ENCODE peak calls at places on chromosomes 13 and 19, in four cellular contexts. F, R, T and V are unnamed samples.

GRCh38 chr19:29927944-29928669 is 13.9 kb upstream of the URI1 start:
- DNase-seq in T (peak; percentile 58), R (peak; percentile 46), F (peak; percentile 20), V (peak; percentile 19)

GRCh38 chr19:12720851-12721655 is 2.7 kb downstream of the TNPO2 start:
- DNase-seq in R (no peak), F (peak; percentile 54), T (no peak), V (peak; percentile 26)

GRCh38 chr19:41426952-41427646 is at the start of gene B3GNT8:
- DNase-seq in T (peak; percentile 59), F (peak; percentile 94), R (no peak), V (peak; percentile 89)

GRCh38 chr19:18219911-18220631 is 6.2 kb downstream of the PDE4C start:
- DNase-seq in T (no peak), R (no peak), F (no peak), V (no peak)

GRCh38 chr13:44768233-44768632 is 192.1 kb upstream of the TSC22D1 start:
- DNase-seq in F (no peak), R (peak; percentile 28), T (no peak), V (no peak)

GRCh38 chr19:2083174-2083854 is 12.8 kb downstream of the MOB3A start:
- DNase-seq in T (no peak), R (no peak), F (no peak), V (no peak)

GRCh38 chr13:80054806-80055205 is 286.1 kb downstream of the SPRY2 start:
- DNase-seq in R (no peak), T (no peak), F (no peak), V (no peak)

GRCh38 chr19:1747285-1748114 is 5.8 kb upstream of the ONECUT3 start:
- DNase-seq in T (peak; percentile 66), F (peak; percentile 91), R (no peak), V (peak; percentile 70)

GRCh38 chr13:96992633-96993032 is 1.6 kb downstream of the OXGR1 start:
- DNase-seq in F (no peak), R (no peak), T (no peak), V (no peak)

GRCh38 chr19:19034204-19034624 is 811 bp downstream of the ARMC6 start:
- DNase-seq in T (peak; percentile 81), R (peak; percentile 51), F (peak; percentile 84), V (peak; percentile 66)

GRCh38 chr13:33303885-33304284 is 18.3 kb upstream of the STARD13 start:
- DNase-seq in F (no peak), T (no peak), R (no peak), V (no peak)

GRCh38 chr19:43639507-43640423 is at the start of gene CADM4:
- DNase-seq in F (peak; percentile 89), T (no peak), R (no peak), V (peak; percentile 38)

GRCh38 chr13:97165527-97166425 is 56.4 kb upstream of the MBNL2 start:
- DNase-seq in F (no peak), R (no peak), T (peak; percentile 68), V (no peak)

GRCh38 chr13:108120332-108120731 is 95.0 kb downstream of the LIG4 start:
- DNase-seq in R (no peak), F (no peak), T (no peak), V (peak; percentile 24)

GRCh38 chr19:42683917-42684513 is 56.3 kb downstream of the PSG3 start:
- DNase-seq in F (peak; percentile 48), R (no peak), T (peak; percentile 5), V (peak; percentile 23)

GRCh38 chr13:112638157-112638750 is 50.3 kb upstream of the TUBGCP3 start:
- DNase-seq in F (no peak), R (no peak), T (no peak), V (no peak)

GRCh38 chr19:42086770-42087550 is 11.0 kb downstream of the ZNF574 start:
- DNase-seq in T (no peak), F (peak; percentile 57), R (no peak), V (no peak)

GRCh38 chr13:76904507-76904906 is 18.3 kb upstream of the KCTD12 start:
- DNase-seq in R (no peak), T (no peak), F (no peak), V (no peak)

GRCh38 chr13:113730831-113731191 is 28.2 kb upstream of the TMEM255B start:
- DNase-seq in T (no peak), F (no peak), R (no peak), V (no peak)

GRCh38 chr13:105462981-105463380 is 1072.5 kb downstream of the EFNB2 start:
- DNase-seq in R (no peak), F (no peak), T (no peak), V (no peak)

GRCh38 chr19:6014551-6015135 is 36.7 kb upstream of the RANBP3 start:
- DNase-seq in R (no peak), F (no peak), T (no peak), V (no peak)
- TF ChIP-seq TCF7 in R (no peak), F (no peak), T (no peak), V (no peak)

GRCh38 chr13:83498486-83499190 is 383.6 kb downstream of the SLITRK1 start:
- DNase-seq in R (no peak), F (no peak), T (no peak), V (no peak)
- TF ChIP-seq MAX in R (no peak), F (no peak), T (no peak), V (no peak)

GRCh38 chr13:20519887-20520286 is 5.8 kb downstream of the CRYL1 start:
- DNase-seq in T (no peak), F (no peak), R (no peak), V (no peak)

GRCh38 chr13:20512042-20512683 is 13.5 kb downstream of the CRYL1 start:
- DNase-seq in T (no peak), R (no peak), F (no peak), V (peak; percentile 64)

GRCh38 chr13:20518652-20519051 is 7.0 kb downstream of the CRYL1 start:
- DNase-seq in F (no peak), T (no peak), R (no peak), V (no peak)

DNA sequence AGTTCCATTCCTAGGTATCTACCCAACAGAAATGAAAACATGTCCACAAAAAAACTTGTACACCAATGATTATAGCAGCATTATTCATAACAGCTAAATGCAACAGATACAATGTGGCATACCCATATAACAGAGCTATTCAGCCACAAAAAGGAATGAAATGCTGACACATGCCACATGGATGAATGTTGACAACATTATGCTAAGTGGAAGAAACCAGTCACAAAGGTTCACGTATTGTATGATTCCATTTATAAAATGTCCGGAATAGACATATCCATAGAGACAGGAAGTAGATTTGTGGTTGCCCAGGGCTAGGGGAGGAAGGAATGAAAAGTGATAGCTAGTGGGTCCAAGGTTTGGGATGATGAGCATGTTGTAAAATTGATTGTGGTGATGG is 10.8 kb downstream of the CRYL1 start:
- DNase-seq in F (no peak), R (no peak), T (no peak), V (no peak)
- TF ChIP-seq TCF7 in F (no peak), R (no peak), T (no peak), V (no peak)

GRCh38 chr19:40141546-40141945 is 49.7 kb upstream of the MAP3K10 start:
- DNase-seq in R (no peak), F (no peak), T (no peak), V (no peak)
- TF ChIP-seq MAX in R (no peak), F (no peak), T (no peak), V (no peak)

DNA sequence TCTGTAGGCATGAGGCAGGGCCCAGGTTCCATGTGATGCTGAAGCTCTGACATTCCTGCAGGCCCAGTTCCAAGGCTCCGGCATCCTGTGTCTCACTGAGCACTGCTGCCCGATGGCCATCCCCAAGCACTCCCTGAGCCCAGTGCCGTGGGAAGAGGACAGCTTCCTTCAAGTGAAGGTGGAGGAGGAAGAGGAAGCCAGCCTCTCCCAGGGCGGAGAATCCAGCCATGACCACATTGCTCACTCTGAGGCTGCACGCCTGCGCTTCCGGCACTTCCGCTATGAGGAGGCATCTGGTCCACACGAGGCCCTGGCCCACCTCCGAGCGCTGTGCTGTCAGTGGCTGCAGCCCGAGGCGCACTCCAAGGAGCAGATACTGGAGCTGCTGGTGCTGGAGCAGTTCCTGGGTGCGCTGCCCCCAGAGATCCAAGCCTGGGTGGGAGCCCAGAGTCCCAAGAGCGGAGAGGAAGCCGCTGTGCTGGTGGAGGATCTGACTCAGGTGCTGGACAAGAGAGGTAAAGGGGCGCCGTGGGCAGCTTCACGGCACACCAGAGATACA is 8.0 kb downstream of the ZSCAN22 start:
- DNase-seq in R (no peak), F (no peak), T (no peak), V (no peak)
- TF ChIP-seq TCF7 in R (no peak), F (no peak), T (no peak), V (no peak)

DNA sequence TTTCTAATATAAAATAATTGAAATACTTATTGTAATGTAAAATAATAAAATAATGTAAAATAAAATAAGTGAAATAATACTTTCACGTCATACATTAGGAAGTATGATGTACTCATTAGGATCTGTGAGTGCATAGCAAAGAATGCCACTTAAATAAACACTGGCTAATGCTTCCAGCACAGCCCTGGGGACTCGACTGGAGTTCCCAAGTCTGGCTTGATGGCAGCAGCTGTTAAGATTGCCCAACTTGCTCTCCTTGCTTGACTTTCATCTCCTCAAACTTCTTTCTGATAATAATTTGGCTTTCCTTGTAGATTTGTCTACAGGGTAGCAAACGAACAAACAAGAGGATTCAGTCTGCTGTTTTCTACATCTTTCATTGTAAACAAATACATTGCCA is 191.9 kb downstream of the COG6 start:
- DNase-seq in T (no peak), R (no peak), F (no peak), V (no peak)
- TF ChIP-seq MAX in T (no peak), R (no peak), F (no peak), V (no peak)

GRCh38 chr19:8392017-8392591 is 1.9 kb downstream of the RAB11B start:
- DNase-seq in F (no peak), T (no peak), R (no peak), V (no peak)
- TF ChIP-seq TCF7 in F (no peak), T (no peak), R (no peak), V (no peak)

GRCh38 chr13:31774186-31774585 is 34.9 kb downstream of the RXFP2 start:
- DNase-seq in R (no peak), F (no peak), T (no peak), V (no peak)
- TF ChIP-seq MAX in R (no peak), F (no peak), T (no peak), V (no peak)

GRCh38 chr19:55591555-55591954 is 7.8 kb downstream of the FIZ1 start:
- DNase-seq in F (no peak), T (no peak), R (no peak), V (peak; percentile 55)
- TF ChIP-seq TCF7 in F (no peak), T (no peak), R (no peak), V (no peak)